ENCODE peak calls at places on chromosomes 1 and 21, in seven cellular contexts. W, Z, N, H, M, T and S are unnamed samples.

GRCh38 chr1:11132571-11133293 is 33.1 kb upstream of the EXOSC10 start:
- DNase-seq in W (peak), Z (no peak), N (no peak), H (no peak), M (peak), T (no peak), S (no peak)

GRCh38 chr1:171595324-171595723 is 26.7 kb upstream of the MYOCOS start:
- DNase-seq in W (no peak), Z (no peak), N (no peak), H (no peak), M (no peak), T (peak), S (no peak)

GRCh38 chr1:107262472-107263286 is 121.8 kb downstream of the NTNG1 start:
- DNase-seq in W (no peak), Z (no peak), N (peak), H (no peak), M (no peak), T (peak), S (no peak)

GRCh38 chr1:26723013-26723991 is 27.5 kb downstream of the ARID1A start:
- DNase-seq in W (peak), Z (peak), N (peak), H (peak), M (peak), T (peak), S (peak)

GRCh38 chr1:228280106-228280901 is 72.5 kb downstream of the OBSCN start:
- DNase-seq in W (no peak), Z (no peak), N (no peak), H (no peak), M (no peak), T (no peak), S (no peak)

GRCh38 chr1:230867903-230868735 is at the start of gene C1orf198:
- DNase-seq in W (peak), Z (peak), N (no peak), H (peak), M (peak), T (peak), S (peak)

GRCh38 chr21:36069713-36070573 is at the start of gene CBR1:
- DNase-seq in W (peak), Z (peak), N (peak), H (peak), M (peak), T (peak), S (peak)

GRCh38 chr1:2159124-2159523 is 35.4 kb downstream of the FAAP20 start:
- DNase-seq in W (no peak), Z (no peak), N (no peak), H (no peak), M (no peak), T (no peak), S (no peak)

GRCh38 chr1:56686171-56686570 is 41.1 kb downstream of the PRKAA2 start:
- DNase-seq in W (no peak), Z (no peak), N (peak), H (no peak), M (no peak), T (no peak), S (no peak)

GRCh38 chr1:5597991-5598823 is 394.0 kb downstream of the NPHP4 start:
- DNase-seq in W (peak), Z (no peak), N (no peak), H (no peak), M (no peak), T (no peak), S (no peak)

GRCh38 chr1:162276493-162276892 is 100.2 kb downstream of the SPATA46 start:
- DNase-seq in W (peak), Z (peak), N (no peak), H (no peak), M (peak), T (peak), S (peak)

GRCh38 chr1:233326319-233326994 is 1.1 kb upstream of the MAP3K21 start:
- DNase-seq in W (no peak), Z (no peak), N (no peak), H (no peak), M (no peak), T (no peak), S (no peak)

GRCh38 chr1:243421784-243422183 is 165.9 kb downstream of the SDCCAG8 start:
- DNase-seq in W (no peak), Z (peak), N (peak), H (peak), M (peak), T (peak), S (no peak)